ENCODE peak calls at places on chromosomes 11 and 22, in five cellular contexts. F, L, H, D and U are unnamed samples.

GRCh38 chr22:43152355-43153071 is 1.2 kb downstream of the TSPO start:
- DNase-seq in H (peak), L (peak), D (no peak), F (peak), U (peak)

GRCh38 chr22:37569921-37570660 is 9.8 kb downstream of the LGALS2 start:
- DNase-seq in F (no peak), H (no peak), L (no peak), D (peak), U (no peak)

GRCh38 chr11:111231836-111232235 is 13.7 kb upstream of the POU2AF2 start:
- DNase-seq in F (no peak), L (no peak), H (no peak), D (no peak), U (no peak)

GRCh38 chr11:79335681-79336080 is 105.1 kb downstream of the TENM4 start:
- DNase-seq in F (no peak), H (no peak), D (no peak), L (no peak), U (no peak)

GRCh38 chr22:29914165-29914564 is 31.2 kb downstream of the MTMR3 start:
- DNase-seq in F (no peak), D (no peak), H (no peak), L (peak), U (no peak)

GRCh38 chr11:17476317-17477083 is at the start of gene ABCC8:
- DNase-seq in F (no peak), L (no peak), H (no peak), D (peak), U (no peak)

GRCh38 chr11:67437082-67437821 is at the start of gene PTPRCAP:
- DNase-seq in L (no peak), F (peak), H (no peak), D (no peak), U (peak)

GRCh38 chr22:39314251-39314971 is 5.0 kb downstream of the RPL3 start:
- DNase-seq in D (peak), L (no peak), F (no peak), H (no peak), U (no peak)

GRCh38 chr11:64887757-64888405 is 9.5 kb upstream of the EHD1 start:
- DNase-seq in D (peak), H (peak), L (peak), F (peak), U (peak)

GRCh38 chr11:56909080-56909479 is 79.6 kb upstream of the OR5AK2 start:
- DNase-seq in H (no peak), D (no peak), L (no peak), F (no peak), U (no peak)

GRCh38 chr22:17130199-17130598 is 9.0 kb upstream of the TMEM121B start:
- DNase-seq in F (no peak), H (no peak), L (peak), D (no peak), U (no peak)

GRCh38 chr11:112753706-112754105 is 207.5 kb upstream of the NCAM1 start:
- DNase-seq in L (no peak), F (no peak), D (no peak), H (no peak), U (no peak)

GRCh38 chr22:37643225-37643847 is 3.9 kb downstream of the SH3BP1 start:
- DNase-seq in H (peak), D (peak), F (peak), L (peak), U (peak)

GRCh38 chr11:84398017-84398626 is 1112.0 kb upstream of the CCDC90B start:
- DNase-seq in F (no peak), H (no peak), L (no peak), D (no peak), U (no peak)

GRCh38 chr11:27460158-27460565 is 12.4 kb downstream of the LGR4 start:
- DNase-seq in H (no peak), L (no peak), F (no peak), D (no peak), U (no peak)

GRCh38 chr22:44260216-44261035 is 52.3 kb downstream of the SHISAL1 start:
- DNase-seq in D (peak), H (peak), L (no peak), F (no peak), U (peak)

GRCh38 chr22:37161442-37161841 is 11.7 kb upstream of the IL2RB start:
- DNase-seq in D (no peak), F (no peak), L (no peak), H (no peak), U (peak)

GRCh38 chr22:33811686-33812085 is 108.6 kb downstream of the LARGE1 start:
- DNase-seq in L (no peak), F (no peak), D (no peak), H (no peak), U (no peak)

GRCh38 chr11:108398439-108398838 is 68.9 kb downstream of the C11orf65 start:
- DNase-seq in D (no peak), H (no peak), F (no peak), L (no peak), U (no peak)

GRCh38 chr22:30948930-30949342 is 19.6 kb downstream of the MORC2 start:
- DNase-seq in L (no peak), D (no peak), F (no peak), H (no peak), U (no peak)

GRCh38 chr22:24059121-24059520 is 48.0 kb downstream of the CABIN1 start:
- DNase-seq in H (no peak), L (peak), D (no peak), F (no peak), U (no peak)

GRCh38 chr11:119422505-119423416 is at the start of gene THY1:
- DNase-seq in F (no peak), H (no peak), D (peak), L (no peak), U (no peak)

GRCh38 chr11:12266943-12267342 is 110.4 kb upstream of the PARVA start:
- DNase-seq in H (no peak), F (no peak), D (peak), L (no peak), U (no peak)

GRCh38 chr11:70775386-70775785 is 377.1 kb downstream of the CTTN start:
- DNase-seq in L (no peak), H (no peak), F (no peak), D (no peak), U (no peak)

GRCh38 chr11:15858881-15859280 is 497.5 kb downstream of the SOX6 start:
- DNase-seq in F (no peak), D (no peak), H (no peak), L (no peak), U (no peak)

GRCh38 chr11:130094614-130095013 is 24.9 kb downstream of the APLP2 start:
- DNase-seq in H (no peak), D (no peak), L (no peak), F (no peak), U (no peak)

GRCh38 chr22:32661296-32661695 is 140.2 kb upstream of the TIMP3 start:
- DNase-seq in F (no peak), H (peak), D (no peak), L (peak), U (no peak)

GRCh38 chr22:36692280-36692679 is 11.3 kb downstream of the CACNG2 start:
- DNase-seq in F (no peak), D (no peak), L (no peak), H (no peak), U (no peak)